ENCODE peak calls at places on chromosomes 4 and X, in eight cellular contexts. T is HCT116, E is breast epithelium, D is cardiac muscle cell, Y is AG04450, V is mesendoderm, H is neural progenitor cell, K is psoas muscle. B is an unnamed sample.

GRCh38 chr4:71497078-71497477 is 158.3 kb downstream of the SLC4A4 start:
- DNase-seq in T (no peak), E (no peak), D (no peak), Y (no peak), V (no peak), H (no peak), K (no peak), B (no peak)

GRCh38 chr4:187389420-187389819 is 606.2 kb upstream of the ZFP42 start:
- DNase-seq in T (no peak), E (no peak), D (no peak), Y (no peak), V (no peak), H (no peak), K (no peak), B (no peak)

GRCh38 chr4:140102406-140102805 is 51.6 kb downstream of the MAML3 start:
- DNase-seq in T (no peak), E (no peak), D (no peak), Y (no peak), V (no peak), H (no peak), K (no peak), B (no peak)

GRCh38 chr4:113419631-113420030 is 341.9 kb downstream of the CAMK2D start:
- DNase-seq in T (no peak), E (no peak), D (no peak), Y (no peak), V (no peak), H (no peak), K (no peak), B (no peak)

GRCh38 chr4:27084685-27085356 is 224.2 kb downstream of the STIM2 start:
- DNase-seq in T (no peak), E (no peak), D (peak), Y (no peak), V (peak), H (peak), K (no peak), B (peak)

GRCh38 chr4:86919824-86920223 is 15.0 kb upstream of the AFF1 start:
- DNase-seq in T (no peak), E (no peak), D (no peak), Y (no peak), V (no peak), H (no peak), K (no peak), B (peak)

GRCh38 chrX:53211391-53211978 is 13.5 kb downstream of the KDM5C start:
- DNase-seq in T (no peak), E (no peak), D (no peak), Y (no peak), V (no peak), H (no peak), K (no peak), B (no peak)

GRCh38 chr4:54842226-54843055 is 184.7 kb downstream of the KIT start:
- DNase-seq in T (no peak), E (no peak), D (no peak), Y (no peak), V (no peak), H (no peak), K (no peak), B (no peak)

GRCh38 chr4:185119927-185120630 is 23.0 kb upstream of the SLC25A4 start:
- DNase-seq in T (no peak), E (no peak), D (peak), Y (no peak), V (peak), H (no peak), K (no peak), B (no peak)

GRCh38 chr4:104470770-104471169 is 23.9 kb downstream of the CXXC4 start:
- DNase-seq in T (no peak), E (no peak), D (peak), Y (no peak), V (peak), H (peak), K (no peak), B (no peak)

GRCh38 chrX:17737707-17738001 is 361 bp downstream of the SCML1 start:
- DNase-seq in T (no peak), E (no peak), D (no peak), Y (no peak), V (no peak), H (no peak), K (no peak), B (no peak)

GRCh38 chr4:175048111-175048784 is 130.1 kb downstream of the ADAM29 start:
- DNase-seq in T (no peak), E (no peak), D (no peak), Y (no peak), V (no peak), H (no peak), K (no peak), B (no peak)

GRCh38 chrX:21606037-21606436 is 52.1 kb downstream of the KLHL34 start:
- DNase-seq in T (no peak), E (no peak), D (no peak), Y (no peak), V (no peak), H (no peak), K (no peak), B (no peak)

GRCh38 chrX:53435997-53436396 is 1.8 kb upstream of the HSD17B10 start:
- DNase-seq in T (peak), E (peak), D (peak), Y (no peak), V (peak), H (peak), K (peak), B (peak)

GRCh38 chrX:122878269-122878668 is 305.8 kb upstream of the GRIA3 start:
- DNase-seq in T (no peak), E (no peak), D (no peak), Y (no peak), V (no peak), H (no peak), K (no peak), B (no peak)

GRCh38 chr4:61068745-61069144 is 131.4 kb upstream of the ADGRL3 start:
- DNase-seq in T (no peak), E (no peak), D (no peak), Y (no peak), V (no peak), H (no peak), K (no peak), B (peak)

GRCh38 chrX:84223261-84223660 is 35.3 kb upstream of the RPS6KA6 start:
- DNase-seq in T (no peak), E (no peak), D (no peak), Y (no peak), V (no peak), H (no peak), K (no peak), B (no peak)

GRCh38 chr4:40261246-40262078 is 64.6 kb downstream of the RHOH start:
- DNase-seq in T (no peak), E (no peak), D (no peak), Y (no peak), V (peak), H (peak), K (no peak), B (no peak)

GRCh38 chr4:153555730-153556440 is 89.7 kb downstream of the TMEM131L start:
- DNase-seq in T (no peak), E (no peak), D (peak), Y (peak), V (no peak), H (no peak), K (peak), B (peak)

GRCh38 chr4:135184715-135185114 is 983.1 kb upstream of the PABPC4L start:
- DNase-seq in T (no peak), E (no peak), D (no peak), Y (no peak), V (peak), H (peak), K (no peak), B (no peak)

GRCh38 chr4:70583952-70584834 is 7.9 kb upstream of the AMBN start:
- DNase-seq in T (peak), E (no peak), D (no peak), Y (no peak), V (no peak), H (no peak), K (no peak), B (no peak)

GRCh38 chrX:106467422-106467821 is 144.4 kb upstream of the RADX start:
- DNase-seq in T (no peak), E (no peak), D (no peak), Y (no peak), V (peak), H (peak), K (peak), B (no peak)

GRCh38 chrX:43971966-43972961 is 926 bp downstream of the NDP start:
- DNase-seq in T (no peak), E (no peak), D (no peak), Y (no peak), V (no peak), H (no peak), K (no peak), B (no peak)

GRCh38 chrX:104428231-104428630 is 137.8 kb upstream of the IL1RAPL2 start:
- DNase-seq in T (no peak), E (no peak), D (no peak), Y (no peak), V (no peak), H (no peak), K (no peak), B (no peak)

GRCh38 chr4:121668368-121669162 is 28.2 kb downstream of the ANXA5 start:
- DNase-seq in T (no peak), E (no peak), D (no peak), Y (peak), V (no peak), H (no peak), K (no peak), B (peak)

GRCh38 chr4:94036964-94037363 is 170.7 kb upstream of the SMARCAD1 start:
- DNase-seq in T (no peak), E (no peak), D (no peak), Y (no peak), V (peak), H (no peak), K (no peak), B (peak)

GRCh38 chr4:5651089-5651488 is 57.3 kb downstream of the EVC2 start:
- DNase-seq in T (no peak), E (no peak), D (no peak), Y (no peak), V (no peak), H (no peak), K (no peak), B (no peak)

GRCh38 chr4:54082168-54082567 is 17.8 kb upstream of the CHIC2 start:
- DNase-seq in T (peak), E (no peak), D (no peak), Y (peak), V (no peak), H (no peak), K (no peak), B (peak)

GRCh38 chr4:71222661-71223060 is 116.2 kb upstream of the SLC4A4 start:
- DNase-seq in T (no peak), E (no peak), D (no peak), Y (no peak), V (no peak), H (no peak), K (no peak), B (no peak)

GRCh38 chrX:119647552-119648420 is 41.6 kb upstream of the NKRF start:
- DNase-seq in T (no peak), E (no peak), D (no peak), Y (no peak), V (no peak), H (no peak), K (no peak), B (no peak)

GRCh38 chr4:150371869-150372268 is 210.1 kb upstream of the MAB21L2 start:
- DNase-seq in T (no peak), E (no peak), D (no peak), Y (no peak), V (no peak), H (no peak), K (no peak), B (no peak)

GRCh38 chr4:99861120-99861905 is 32.9 kb downstream of the LAMTOR3 start:
- DNase-seq in T (no peak), E (no peak), D (no peak), Y (no peak), V (no peak), H (no peak), K (no peak), B (no peak)

GRCh38 chr4:154491731-154492249 is at the start of gene DCHS2:
- DNase-seq in T (no peak), E (no peak), D (peak), Y (no peak), V (peak), H (peak), K (peak), B (no peak)

GRCh38 chrX:48598645-48599044 is 1.4 kb downstream of the WDR13 start:
- DNase-seq in T (no peak), E (no peak), D (no peak), Y (no peak), V (no peak), H (no peak), K (no peak), B (no peak)
- H3K4me3 ChIP-seq in T (peak), E (peak), D (no peak), Y (peak), V (no peak), H (no peak), K (peak), B (peak)

GRCh38 chr4:146192060-146192459 is 16.5 kb downstream of the LSM6 start:
- DNase-seq in T (no peak), E (no peak), D (no peak), Y (no peak), V (peak), H (no peak), K (no peak), B (no peak)
- H3K27ac ChIP-seq in T (no peak), E (peak), D (no peak), Y (no peak), V (no peak), H (no peak), K (no peak), B (no peak)

DNA sequence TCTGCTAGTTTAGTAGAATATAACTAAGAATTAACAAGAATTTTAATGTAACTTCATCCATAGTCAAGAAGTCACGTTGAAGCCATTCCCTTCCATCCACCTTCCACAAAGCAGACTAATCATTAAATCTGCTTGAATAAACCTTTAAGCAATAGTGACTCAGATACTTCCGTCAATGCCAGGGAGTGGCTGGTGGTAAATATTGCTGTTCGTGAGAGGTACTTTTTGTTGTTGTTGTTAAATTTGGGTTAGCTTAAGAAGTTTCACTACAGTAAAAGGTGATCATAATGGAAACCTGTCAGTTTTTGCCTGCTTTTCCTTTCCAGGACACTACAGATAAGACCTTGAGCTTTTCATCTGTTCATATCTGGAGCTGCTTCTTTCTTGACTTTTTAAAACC is 316.3 kb downstream of the TMA16 start:
- DNase-seq in T (no peak), E (no peak), D (no peak), Y (no peak), V (no peak), H (no peak), K (no peak), B (no peak)
- H3K4me3 ChIP-seq in T (no peak), E (no peak), D (no peak), Y (no peak), V (no peak), H (no peak), K (no peak), B (no peak)

GRCh38 chr4:17546678-17547077 is 30.3 kb upstream of the LAP3 start:
- DNase-seq in T (no peak), E (no peak), D (no peak), Y (no peak), V (peak), H (no peak), K (no peak), B (no peak)
- H3K27ac ChIP-seq in T (no peak), E (no peak), D (no peak), Y (no peak), V (no peak), H (no peak), K (no peak), B (no peak)

DNA sequence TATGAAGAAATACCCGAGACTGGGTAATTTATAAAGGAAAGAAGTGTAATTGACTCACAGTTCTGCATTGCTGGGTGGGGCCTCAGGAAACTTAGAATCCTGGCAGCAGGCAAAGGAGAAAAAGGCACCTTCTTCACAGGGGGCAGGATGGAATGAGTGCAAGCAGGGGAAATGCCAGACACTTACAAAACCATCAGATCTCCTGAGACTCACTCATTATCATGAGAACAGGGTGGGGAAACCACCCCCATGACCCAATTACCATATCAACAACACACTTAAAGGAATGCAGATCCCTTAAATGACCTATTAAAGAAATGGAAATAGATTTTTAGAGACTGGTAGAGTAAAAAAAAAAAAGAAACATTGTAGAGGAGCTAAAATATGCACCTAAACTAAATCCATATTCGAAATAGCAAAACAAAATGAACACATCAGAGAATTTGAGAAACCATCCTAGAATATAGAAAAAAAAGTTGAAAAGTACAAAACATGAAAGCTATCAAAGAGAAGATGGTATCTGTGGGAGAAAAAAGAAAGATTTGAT is 104.3 kb upstream of the UGT8 start:
- DNase-seq in T (no peak), E (no peak), D (no peak), Y (no peak), V (peak), H (no peak), K (no peak), B (no peak)
- H3K4me3 ChIP-seq in T (no peak), E (no peak), D (no peak), Y (no peak), V (no peak), H (no peak), K (no peak), B (no peak)